ENCODE peak calls at places on chromosomes 1 and 21, in eight cellular contexts. L is suprapubic skin, I is stomach, X is H1, K is GM23338, T is upper lobe of left lung, E is K562, V is HL-60. U is an unnamed sample.

GRCh38 chr1:76901158-76901767 is 34.0 kb downstream of the ST6GALNAC5 start:
- DNase-seq in V (peak; percentile 56), E (peak; percentile 29), X (peak; percentile 19), L (no peak), T (no peak), I (no peak), K (peak; percentile 80), U (no peak)

GRCh38 chr1:29856663-29857224 is 620.4 kb downstream of the PTPRU start:
- DNase-seq in V (no peak), K (no peak), T (no peak), X (no peak), E (no peak), I (no peak), L (no peak), U (no peak)

GRCh38 chr1:48405400-48405799 is 66.6 kb downstream of the SPATA6 start:
- DNase-seq in T (no peak), V (no peak), X (no peak), K (no peak), I (no peak), L (no peak), E (no peak), U (no peak)

GRCh38 chr1:30727796-30728195 is 4.4 kb upstream of the MATN1 start:
- DNase-seq in E (peak; percentile 69), T (no peak), X (no peak), V (no peak), L (no peak), I (no peak), K (no peak), U (no peak)

GRCh38 chr1:163664706-163665321 is 343.1 kb downstream of the NUF2 start:
- DNase-seq in K (no peak), X (no peak), V (no peak), E (no peak), I (no peak), T (peak; percentile 6), L (no peak), U (no peak)

GRCh38 chr1:203353486-203353885 is 2.6 kb upstream of the FMOD start:
- DNase-seq in V (peak; percentile 36), X (no peak), L (no peak), T (no peak), K (no peak), I (no peak), E (no peak), U (no peak)

GRCh38 chr21:42356036-42356435 is 5.2 kb upstream of the TFF2 start:
- DNase-seq in L (no peak), I (no peak), K (no peak), E (no peak), X (no peak), V (no peak), T (no peak), U (no peak)

GRCh38 chr1:225736651-225737097 is 41.0 kb upstream of the SRP9 start:
- DNase-seq in E (no peak), V (no peak), I (no peak), T (no peak), X (no peak), L (no peak), K (no peak), U (no peak)

GRCh38 chr1:219651993-219652392 is 39.1 kb upstream of the ZC3H11B start:
- DNase-seq in V (no peak), I (no peak), T (no peak), K (no peak), E (no peak), L (no peak), X (no peak), U (no peak)

GRCh38 chr1:152000989-152001630 is 7.5 kb upstream of the S100A10 start:
- DNase-seq in L (no peak), V (no peak), X (no peak), E (no peak), K (no peak), T (no peak), I (no peak), U (peak; percentile 35)

GRCh38 chr1:1678581-1679380 is 13.8 kb downstream of the SLC35E2B start:
- DNase-seq in V (peak; percentile 72), K (peak; percentile 70), T (no peak), L (peak; percentile 72), E (peak; percentile 67), I (peak; percentile 84), X (no peak), U (peak; percentile 70)

GRCh38 chr1:172326171-172326570 is 94.3 kb upstream of the C1orf105 start:
- DNase-seq in T (no peak), X (no peak), V (no peak), K (no peak), I (no peak), E (no peak), L (no peak), U (no peak)

GRCh38 chr1:227417622-227418245 is 99.4 kb upstream of the CDC42BPA start:
- DNase-seq in X (no peak), K (no peak), I (no peak), L (no peak), E (no peak), V (no peak), T (no peak), U (no peak)

GRCh38 chr1:23081376-23081775 is 62.1 kb downstream of the KDM1A start:
- DNase-seq in L (no peak), E (no peak), T (no peak), X (no peak), V (no peak), I (no peak), K (peak; percentile 76), U (no peak)

GRCh38 chr1:16011936-16012589 is 5.8 kb downstream of the HSPB7 start:
- DNase-seq in T (no peak), L (no peak), V (no peak), E (no peak), I (no peak), K (no peak), X (no peak), U (no peak)

GRCh38 chr1:216902669-216903388 is 179.6 kb upstream of the ESRRG start:
- DNase-seq in K (no peak), X (no peak), E (no peak), T (no peak), V (no peak), I (peak; percentile 64), L (no peak), U (no peak)

GRCh38 chr1:29811247-29811646 is 574.9 kb downstream of the PTPRU start:
- DNase-seq in T (no peak), L (no peak), I (peak; percentile 14), V (no peak), X (no peak), E (no peak), K (no peak), U (no peak)

GRCh38 chr1:189693140-189693539 is 784.5 kb downstream of the BRINP3 start:
- DNase-seq in T (no peak), X (no peak), V (no peak), I (no peak), L (no peak), E (no peak), K (no peak), U (no peak)

GRCh38 chr1:917466-918091 is 6.1 kb upstream of the SAMD11 start:
- DNase-seq in X (no peak), T (peak; percentile 64), V (no peak), I (no peak), L (no peak), E (no peak), K (no peak), U (no peak)

DNA sequence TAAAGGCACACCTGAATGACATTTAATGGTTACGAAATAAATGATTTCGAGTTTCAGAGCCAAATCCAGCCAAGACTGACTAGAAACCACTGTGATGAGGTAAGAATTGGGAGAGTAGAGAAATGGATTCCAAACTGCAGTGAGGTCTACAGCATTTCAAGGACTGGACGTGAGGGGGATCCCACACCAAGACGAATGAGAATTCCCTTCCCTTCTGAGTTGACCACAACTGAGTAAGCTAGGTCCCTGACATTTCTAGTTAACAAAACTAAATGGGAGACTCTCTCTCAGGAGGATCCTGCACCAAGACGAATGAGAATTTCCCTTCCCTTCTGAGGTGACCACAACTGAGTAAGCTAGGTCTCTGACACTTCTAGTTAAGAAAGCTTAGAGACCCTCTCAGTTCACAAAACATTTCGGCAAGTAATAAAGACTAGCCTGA is 1.6 kb upstream of the SPATA1 start:
- DNase-seq in L (no peak), T (no peak), E (no peak), X (no peak), K (no peak), I (no peak), V (no peak), U (no peak)
- TF ChIP-seq POLR2AphosphoS5 in L (no peak), T (no peak), E (no peak), X (no peak), K (no peak), I (no peak), V (no peak), U (no peak)

DNA sequence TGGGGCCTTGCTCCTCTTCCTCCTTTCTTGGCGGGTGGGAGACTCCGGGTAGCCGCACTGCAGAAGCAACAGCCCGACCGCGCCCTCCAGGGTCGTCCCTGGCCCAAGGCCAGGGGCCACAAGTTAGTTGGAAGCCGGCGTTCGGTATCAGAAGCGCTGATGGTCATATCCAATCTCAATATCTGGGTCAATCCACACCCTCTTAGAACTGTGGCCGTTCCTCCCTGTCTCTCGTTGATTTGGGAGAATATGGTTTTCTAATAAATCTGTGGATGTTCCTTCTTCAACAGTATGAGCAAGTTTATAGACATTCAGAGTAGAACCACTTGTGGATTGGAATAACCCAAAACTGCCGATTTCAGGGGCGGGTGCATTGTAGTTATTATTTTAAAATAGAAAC is 2.5 kb downstream of the OLIG2 start:
- DNase-seq in E (no peak), V (no peak), I (no peak), X (no peak), K (peak; percentile 45), T (peak; percentile 49), L (no peak), U (no peak)
- H3K4me3 ChIP-seq in E (no peak overlapping the region), V (no peak overlapping the region), I (no peak overlapping the region), X (peak overlapping the region; percentile 70), K (peak overlapping the region; percentile 64), T (no peak overlapping the region), L (peak overlapping the region; percentile 29), U (no peak overlapping the region)

GRCh38 chr21:36205962-36206361 is 49.3 kb downstream of the DOP1B start:
- DNase-seq in T (no peak), K (no peak), E (no peak), V (no peak), X (no peak), I (no peak), L (no peak), U (no peak)
- H3K27ac ChIP-seq in T (no peak overlapping the region), K (no peak overlapping the region), E (no peak overlapping the region), V (no peak overlapping the region), X (no peak overlapping the region), I (no peak overlapping the region), L (no peak overlapping the region), U (no peak overlapping the region)

DNA sequence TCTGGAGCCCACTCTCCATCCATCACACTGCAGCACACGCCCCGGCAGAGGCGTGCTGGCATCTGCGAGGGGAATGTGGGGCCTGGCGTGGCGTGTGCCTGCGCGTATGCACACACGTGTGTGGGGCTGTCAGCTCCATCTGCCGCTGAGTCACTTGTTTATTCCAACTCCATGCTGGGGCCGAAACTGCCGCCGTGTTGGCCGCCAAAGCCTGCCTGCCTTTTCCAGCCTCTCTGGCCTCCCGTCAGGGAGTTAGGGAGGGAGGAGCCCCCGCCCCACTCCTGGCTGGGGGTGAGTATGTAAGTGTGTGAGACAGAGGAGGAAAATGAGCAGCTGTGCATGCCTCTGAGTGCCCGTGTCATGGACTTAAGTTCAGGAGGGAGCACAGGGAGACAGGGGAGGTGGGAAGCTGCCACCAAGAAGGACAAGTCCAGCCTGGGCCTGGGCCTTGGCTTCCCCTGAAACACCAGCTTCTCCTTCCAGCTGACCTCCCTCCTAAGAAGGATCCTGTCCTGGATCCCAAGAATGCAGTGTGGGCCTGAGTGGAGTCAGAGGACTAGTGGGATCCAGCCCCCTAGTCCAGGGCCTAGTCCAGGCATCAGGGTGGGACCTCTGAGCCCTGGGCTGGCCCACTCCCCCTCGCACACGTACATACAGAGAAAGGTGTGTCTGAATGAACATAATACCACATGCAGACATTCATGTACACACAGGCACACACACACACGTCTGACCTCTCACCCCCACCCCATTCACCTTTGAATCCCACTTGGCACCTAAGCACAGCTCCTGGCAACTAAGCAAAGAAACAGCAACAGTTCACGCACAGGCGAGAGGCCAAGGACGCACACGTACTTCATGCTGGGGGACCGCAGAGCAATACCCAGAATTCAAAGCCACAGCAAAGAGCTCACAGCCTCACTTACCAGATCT is 24.7 kb downstream of the MEF2D start:
- DNase-seq in X (no peak), L (peak; percentile 88), V (no peak), I (peak; percentile 66), T (peak; percentile 87), E (no peak), K (no peak), U (peak; percentile 60)
- TF ChIP-seq POLR2AphosphoS5 in X (no peak), L (peak; percentile 46), V (no peak), I (peak; percentile 98), T (peak; percentile 26), E (no peak), K (no peak), U (peak; percentile 57)

U was measured in breast epithelium.